ENCODE peak calls at places on chromosome 5, in seven cellular contexts. Z, R, S, K, F, E and D are unnamed samples. For H3K27me3, the result is how much of the 10 kb centered on the place peaks cover.

GRCh38 chr5:77356740-77357139 is 135.4 kb downstream of the WDR41 start:
- DNase-seq in Z (no peak), R (no peak), S (peak), K (no peak), F (no peak), E (no peak), D (no peak)

GRCh38 chr5:31477516-31477915 is 54.4 kb downstream of the DROSHA start:
- DNase-seq in Z (no peak), R (no peak), S (no peak), K (no peak), F (no peak), E (no peak), D (no peak)

GRCh38 chr5:151740336-151740942 is 18.0 kb downstream of the ATOX1 start:
- DNase-seq in Z (peak), R (peak), S (peak), K (peak), F (no peak), E (peak), D (peak)

GRCh38 chr5:57725628-57726504 is 243.3 kb upstream of the ACTBL2 start:
- DNase-seq in Z (no peak), R (no peak), S (no peak), K (no peak), F (no peak), E (no peak), D (no peak)

GRCh38 chr5:32223972-32224608 is 50.0 kb upstream of the GOLPH3 start:
- DNase-seq in Z (no peak), R (no peak), S (peak), K (no peak), F (no peak), E (no peak), D (no peak)

GRCh38 chr5:17224858-17225436 is 7.5 kb downstream of the BASP1 start:
- DNase-seq in Z (no peak), R (no peak), S (no peak), K (no peak), F (no peak), E (no peak), D (no peak)

GRCh38 chr5:92372766-92373165 is 989.6 kb upstream of the ARRDC3 start:
- DNase-seq in Z (no peak), R (no peak), S (peak), K (no peak), F (no peak), E (no peak), D (no peak)

GRCh38 chr5:81629986-81630385 is 120.9 kb downstream of the SSBP2 start:
- DNase-seq in Z (no peak), R (no peak), S (no peak), K (no peak), F (no peak), E (no peak), D (no peak)

GRCh38 chr5:34564706-34565235 is 91.4 kb upstream of the RAI14 start:
- DNase-seq in Z (no peak), R (no peak), S (peak), K (peak), F (no peak), E (no peak), D (no peak)

GRCh38 chr5:179834120-179834519 is 13.4 kb downstream of the SQSTM1 start:
- DNase-seq in Z (no peak), R (no peak), S (no peak), K (no peak), F (no peak), E (no peak), D (no peak)

DNA sequence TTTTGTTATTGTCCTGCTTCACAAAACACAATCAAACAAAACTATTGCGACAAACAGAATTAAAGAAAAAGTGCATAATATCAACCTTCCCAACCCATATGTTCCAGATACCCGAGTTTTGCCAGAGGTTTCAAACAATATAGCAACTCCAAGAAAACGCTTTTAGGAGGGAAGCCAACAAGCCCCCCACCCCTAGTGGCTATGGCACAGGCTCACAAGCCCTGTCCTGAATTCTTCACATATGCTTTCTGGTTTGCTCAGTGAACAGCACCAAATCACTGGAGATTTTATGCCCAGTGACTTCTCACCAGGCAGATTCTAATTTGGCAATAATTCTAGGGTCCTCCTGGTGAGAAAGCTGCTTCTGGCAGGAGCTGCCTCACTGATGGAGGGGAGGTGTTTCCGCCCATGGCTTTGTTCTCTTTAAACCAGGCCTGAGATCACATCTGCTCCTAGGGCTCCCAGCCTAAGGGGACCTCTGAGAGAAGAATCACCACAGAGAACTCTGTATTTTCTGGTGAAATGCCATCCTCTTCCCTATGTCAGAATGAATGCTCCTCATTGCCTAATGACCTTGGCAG is 1982.4 kb downstream of the EFNA5 start:
- DNase-seq in Z (no peak), R (no peak), S (no peak), K (no peak), F (no peak), E (no peak), D (no peak)
- TF ChIP-seq CTCF in Z (no peak), R (no peak), S (no peak), K (no peak), F (no peak), E (no peak), D (no peak)

DNA sequence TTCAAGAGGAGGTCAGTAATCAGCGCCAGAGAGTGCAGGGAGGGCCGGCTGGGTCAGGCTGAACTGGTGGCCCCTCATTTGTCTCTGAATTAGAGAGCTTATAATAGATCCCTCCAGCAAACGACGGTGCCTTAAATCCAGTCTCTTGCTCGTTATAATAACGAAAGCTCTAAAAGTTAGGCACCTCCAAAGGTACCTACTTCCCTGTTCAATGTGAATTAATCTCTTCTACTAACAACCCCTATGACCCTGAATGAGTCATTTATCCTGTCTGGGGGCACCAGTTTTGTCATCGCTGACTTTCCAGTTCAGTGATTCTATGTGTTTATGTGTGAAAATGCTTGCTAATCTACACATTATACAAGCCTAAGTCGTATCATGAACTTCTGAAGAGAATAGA is 2.3 kb upstream of the ZSWIM6 start:
- DNase-seq in Z (peak), R (no peak), S (peak), K (no peak), F (no peak), E (no peak), D (no peak)
- H3K4me3 ChIP-seq in Z (peak), R (peak), S (peak), K (no peak), F (no peak), E (no peak), D (peak)

GRCh38 chr5:174723979-174724483 is 351 bp upstream of the MSX2 start:
- DNase-seq in Z (no peak), R (no peak), S (peak), K (no peak), F (no peak), E (no peak), D (no peak)

GRCh38 chr5:174724484-174725260 is at the start of gene MSX2:
- DNase-seq in Z (peak), R (peak), S (peak), K (peak), F (peak), E (no peak), D (peak)

GRCh38 chr5:174721522-174722432 is 2.6 kb upstream of the MSX2 start:
- DNase-seq in Z (no peak), R (no peak), S (no peak), K (no peak), F (no peak), E (no peak), D (no peak)

GRCh38 chr5:174722500-174722899 is 1.9 kb upstream of the MSX2 start:
- DNase-seq in Z (no peak), R (no peak), S (no peak), K (no peak), F (no peak), E (no peak), D (no peak)

DNA sequence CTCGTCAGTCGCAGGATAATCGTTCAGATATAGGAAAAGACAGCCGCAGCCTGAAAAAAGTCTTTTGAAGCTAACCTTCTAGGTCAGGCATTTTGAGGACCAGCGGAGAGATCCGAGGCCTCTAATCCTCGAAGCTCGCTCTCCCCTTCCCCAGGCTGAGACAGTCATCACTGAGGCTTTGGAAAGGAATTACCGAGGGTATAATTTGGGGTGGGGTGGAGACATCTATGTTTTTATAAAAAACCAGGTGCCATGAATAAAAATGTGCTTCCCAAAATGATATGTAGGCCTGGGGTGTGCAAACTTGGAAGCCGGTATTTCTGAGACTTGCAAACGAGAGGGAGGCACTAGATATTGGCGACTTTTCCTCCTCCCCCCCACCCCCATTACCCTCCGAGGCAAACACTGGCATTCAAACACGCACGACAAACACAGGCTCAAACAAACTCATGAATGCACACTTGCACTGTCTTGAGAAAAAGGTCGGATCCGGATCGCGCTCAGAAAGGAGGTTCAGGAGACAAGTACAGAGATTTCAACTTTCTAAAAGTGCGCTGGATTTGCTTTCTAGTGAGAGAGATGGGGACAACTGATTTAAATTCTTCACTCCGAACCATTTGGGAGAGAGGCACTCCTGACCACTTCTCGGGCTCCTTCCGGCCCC is 935 bp upstream of the MSX2 start:
- DNase-seq in Z (no peak), R (no peak), S (no peak), K (no peak), F (no peak), E (no peak), D (no peak)
- H3K27me3 ChIP-seq in Z (under half), R (half or more), S (under half), K (half or more), F (under half), E (under half), D (half or more)

GRCh38 chr5:139653616-139654015 is 5.5 kb downstream of the CXXC5 start:
- DNase-seq in Z (no peak), R (no peak), S (no peak), K (no peak), F (no peak), E (no peak), D (no peak)

GRCh38 chr5:139651863-139652787 is 4.0 kb downstream of the CXXC5 start:
- DNase-seq in Z (peak), R (peak), S (peak), K (peak), F (no peak), E (peak), D (peak)

GRCh38 chr5:139654464-139654863 is 6.3 kb downstream of the CXXC5 start:
- DNase-seq in Z (no peak), R (no peak), S (no peak), K (no peak), F (no peak), E (no peak), D (no peak)

GRCh38 chr5:139651502-139651862 is 3.3 kb downstream of the CXXC5 start:
- DNase-seq in Z (no peak), R (no peak), S (peak), K (no peak), F (no peak), E (no peak), D (no peak)

GRCh38 chr5:139652788-139653241 is 4.7 kb downstream of the CXXC5 start:
- DNase-seq in Z (no peak), R (no peak), S (no peak), K (no peak), F (no peak), E (no peak), D (no peak)
- TF ChIP-seq CTCF in Z (no peak), R (no peak), S (no peak), K (no peak), F (no peak), E (no peak), D (no peak)